ENCODE peak calls at places on chromosomes 1 and 21, in seven cellular contexts. One of them, this sample, is unnamed.

GRCh38 chr1:94727846-94728715 is 92.1 kb upstream of the SLC44A3 start:
- DNase-seq in stomach: no peak
- DNase-seq in sigmoid colon: no peak
- DNase-seq in GM12891: no peak
- DNase-seq in adrenal gland: peak; percentile 72
- DNase-seq in transverse colon: no peak
- DNase-seq in GM12892: no peak
- DNase-seq in this sample: no peak

GRCh38 chr1:44031900-44032817 is 897 bp upstream of the SLC6A9 start:
- DNase-seq in sigmoid colon: peak; percentile 49
- DNase-seq in GM12892: no peak
- DNase-seq in transverse colon: peak; percentile 58
- DNase-seq in GM12891: no peak
- DNase-seq in stomach: peak; percentile 55
- DNase-seq in adrenal gland: no peak
- DNase-seq in this sample: peak; percentile 37

GRCh38 chr1:230359992-230360391 is 66.1 kb downstream of the PGBD5 start:
- DNase-seq in transverse colon: no peak
- DNase-seq in adrenal gland: no peak
- DNase-seq in sigmoid colon: no peak
- DNase-seq in GM12892: no peak
- DNase-seq in stomach: no peak
- DNase-seq in GM12891: no peak
- DNase-seq in this sample: no peak

GRCh38 chr1:43270421-43271095 is 775 bp downstream of the TMEM125 start:
- DNase-seq in transverse colon: peak; percentile 92
- DNase-seq in GM12892: no peak
- DNase-seq in adrenal gland: peak; percentile 42
- DNase-seq in sigmoid colon: peak; percentile 50
- DNase-seq in GM12891: no peak
- DNase-seq in stomach: peak; percentile 93
- DNase-seq in this sample: no peak

GRCh38 chr1:147077523-147077922 is 94.7 kb downstream of the PRKAB2 start:
- DNase-seq in sigmoid colon: no peak
- DNase-seq in stomach: no peak
- DNase-seq in transverse colon: no peak
- DNase-seq in adrenal gland: no peak
- DNase-seq in GM12891: no peak
- DNase-seq in GM12892: no peak
- DNase-seq in this sample: no peak

GRCh38 chr1:245469006-245469405 is 314.2 kb downstream of the KIF26B start:
- DNase-seq in GM12891: no peak
- DNase-seq in transverse colon: no peak
- DNase-seq in adrenal gland: no peak
- DNase-seq in GM12892: no peak
- DNase-seq in sigmoid colon: no peak
- DNase-seq in stomach: no peak
- DNase-seq in this sample: no peak

GRCh38 chr1:50183734-50184133 is 75.0 kb downstream of the ELAVL4 start:
- DNase-seq in sigmoid colon: no peak
- DNase-seq in stomach: no peak
- DNase-seq in GM12892: no peak
- DNase-seq in GM12891: no peak
- DNase-seq in adrenal gland: no peak
- DNase-seq in transverse colon: no peak
- DNase-seq in this sample: no peak

GRCh38 chr1:30880631-30881155 is 27.9 kb downstream of the SDC3 start:
- DNase-seq in adrenal gland: no peak
- DNase-seq in transverse colon: no peak
- DNase-seq in stomach: no peak
- DNase-seq in GM12891: no peak
- DNase-seq in GM12892: no peak
- DNase-seq in sigmoid colon: no peak
- DNase-seq in this sample: no peak

GRCh38 chr1:217088521-217089221 is 365.4 kb upstream of the ESRRG start:
- DNase-seq in sigmoid colon: no peak
- DNase-seq in transverse colon: no peak
- DNase-seq in GM12892: no peak
- DNase-seq in GM12891: no peak
- DNase-seq in adrenal gland: no peak
- DNase-seq in stomach: no peak
- DNase-seq in this sample: no peak

GRCh38 chr1:66300986-66301451 is 232.9 kb upstream of the SGIP1 start:
- DNase-seq in adrenal gland: no peak
- DNase-seq in transverse colon: no peak
- DNase-seq in sigmoid colon: no peak
- DNase-seq in GM12892: no peak
- DNase-seq in stomach: no peak
- DNase-seq in GM12891: no peak
- DNase-seq in this sample: peak; percentile 66

GRCh38 chr1:169456029-169456428 is 28.8 kb upstream of the CCDC181 start:
- DNase-seq in GM12891: no peak
- DNase-seq in adrenal gland: no peak
- DNase-seq in GM12892: no peak
- DNase-seq in transverse colon: no peak
- DNase-seq in stomach: no peak
- DNase-seq in sigmoid colon: no peak
- DNase-seq in this sample: no peak

GRCh38 chr1:94697839-94698238 is 122.3 kb upstream of the SLC44A3 start:
- DNase-seq in adrenal gland: no peak
- DNase-seq in stomach: no peak
- DNase-seq in GM12891: no peak
- DNase-seq in transverse colon: no peak
- DNase-seq in sigmoid colon: no peak
- DNase-seq in GM12892: no peak
- DNase-seq in this sample: no peak

GRCh38 chr1:8415526-8416278 is 97.8 kb downstream of the SLC45A1 start:
- DNase-seq in stomach: peak; percentile 69
- DNase-seq in GM12892: no peak
- DNase-seq in GM12891: no peak
- DNase-seq in adrenal gland: no peak
- DNase-seq in sigmoid colon: no peak
- DNase-seq in transverse colon: no peak
- DNase-seq in this sample: no peak

GRCh38 chr1:173954179-173954578 is 37.1 kb upstream of the SERPINC1 start:
- DNase-seq in adrenal gland: no peak
- DNase-seq in stomach: no peak
- DNase-seq in transverse colon: no peak
- DNase-seq in sigmoid colon: no peak
- DNase-seq in GM12892: no peak
- DNase-seq in GM12891: no peak
- DNase-seq in this sample: no peak

GRCh38 chr1:1082239-1083180 is 8.4 kb upstream of the RNF223 start:
- DNase-seq in stomach: peak; percentile 24
- DNase-seq in transverse colon: peak; percentile 6
- DNase-seq in sigmoid colon: peak; percentile 66
- DNase-seq in GM12892: peak; percentile 9
- DNase-seq in GM12891: no peak
- DNase-seq in adrenal gland: no peak
- DNase-seq in this sample: no peak

GRCh38 chr21:35780983-35781382 is 279.3 kb downstream of the SETD4 start:
- DNase-seq in stomach: no peak
- DNase-seq in GM12892: no peak
- DNase-seq in transverse colon: no peak
- DNase-seq in GM12891: no peak
- DNase-seq in adrenal gland: no peak
- DNase-seq in sigmoid colon: no peak
- DNase-seq in this sample: no peak

GRCh38 chr1:201728731-201729130 is 100.2 kb upstream of the IPO9 start:
- DNase-seq in GM12892: no peak
- DNase-seq in sigmoid colon: no peak
- DNase-seq in transverse colon: no peak
- DNase-seq in adrenal gland: no peak
- DNase-seq in GM12891: no peak
- DNase-seq in stomach: no peak
- DNase-seq in this sample: no peak

GRCh38 chr1:23184203-23184602 is 15.5 kb upstream of the LUZP1 start:
- DNase-seq in sigmoid colon: no peak
- DNase-seq in GM12891: no peak
- DNase-seq in adrenal gland: no peak
- DNase-seq in GM12892: no peak
- DNase-seq in stomach: no peak
- DNase-seq in transverse colon: no peak
- DNase-seq in this sample: no peak

GRCh38 chr1:153646672-153647374 is 11.7 kb upstream of the SNAPIN start:
- DNase-seq in stomach: no peak
- DNase-seq in GM12891: no peak
- DNase-seq in sigmoid colon: no peak
- DNase-seq in GM12892: no peak
- DNase-seq in transverse colon: no peak
- DNase-seq in adrenal gland: peak; percentile 50
- DNase-seq in this sample: no peak

GRCh38 chr1:99772809-99773208 is 6.4 kb upstream of the FRRS1 start:
- DNase-seq in transverse colon: no peak
- DNase-seq in stomach: no peak
- DNase-seq in GM12892: no peak
- DNase-seq in adrenal gland: no peak
- DNase-seq in GM12891: no peak
- DNase-seq in sigmoid colon: no peak
- DNase-seq in this sample: peak; percentile 30

GRCh38 chr1:116168277-116169032 is 57.3 kb downstream of the MAB21L3 start:
- DNase-seq in transverse colon: peak; percentile 92
- DNase-seq in adrenal gland: peak; percentile 88
- DNase-seq in GM12892: peak; percentile 72
- DNase-seq in stomach: peak; percentile 88
- DNase-seq in sigmoid colon: peak; percentile 90
- DNase-seq in GM12891: peak; percentile 77
- DNase-seq in this sample: peak; percentile 86

GRCh38 chr1:172928412-172928811 is 122.3 kb downstream of the TNFSF18 start:
- DNase-seq in transverse colon: no peak
- DNase-seq in stomach: no peak
- DNase-seq in GM12892: no peak
- DNase-seq in adrenal gland: no peak
- DNase-seq in GM12891: no peak
- DNase-seq in sigmoid colon: no peak
- DNase-seq in this sample: no peak

GRCh38 chr1:109306832-109307362 is at the start of gene MYBPHL:
- DNase-seq in GM12892: no peak
- DNase-seq in sigmoid colon: peak; percentile 36
- DNase-seq in transverse colon: no peak
- DNase-seq in adrenal gland: no peak
- DNase-seq in GM12891: no peak
- DNase-seq in stomach: no peak
- DNase-seq in this sample: no peak
- TF ChIP-seq POLR2A in GM12892: no peak
- TF ChIP-seq POLR2A in sigmoid colon: no peak
- TF ChIP-seq POLR2A in transverse colon: no peak
- TF ChIP-seq POLR2A in adrenal gland: no peak
- TF ChIP-seq POLR2A in GM12891: no peak
- TF ChIP-seq POLR2A in stomach: no peak
- TF ChIP-seq POLR2A in this sample: no peak

DNA sequence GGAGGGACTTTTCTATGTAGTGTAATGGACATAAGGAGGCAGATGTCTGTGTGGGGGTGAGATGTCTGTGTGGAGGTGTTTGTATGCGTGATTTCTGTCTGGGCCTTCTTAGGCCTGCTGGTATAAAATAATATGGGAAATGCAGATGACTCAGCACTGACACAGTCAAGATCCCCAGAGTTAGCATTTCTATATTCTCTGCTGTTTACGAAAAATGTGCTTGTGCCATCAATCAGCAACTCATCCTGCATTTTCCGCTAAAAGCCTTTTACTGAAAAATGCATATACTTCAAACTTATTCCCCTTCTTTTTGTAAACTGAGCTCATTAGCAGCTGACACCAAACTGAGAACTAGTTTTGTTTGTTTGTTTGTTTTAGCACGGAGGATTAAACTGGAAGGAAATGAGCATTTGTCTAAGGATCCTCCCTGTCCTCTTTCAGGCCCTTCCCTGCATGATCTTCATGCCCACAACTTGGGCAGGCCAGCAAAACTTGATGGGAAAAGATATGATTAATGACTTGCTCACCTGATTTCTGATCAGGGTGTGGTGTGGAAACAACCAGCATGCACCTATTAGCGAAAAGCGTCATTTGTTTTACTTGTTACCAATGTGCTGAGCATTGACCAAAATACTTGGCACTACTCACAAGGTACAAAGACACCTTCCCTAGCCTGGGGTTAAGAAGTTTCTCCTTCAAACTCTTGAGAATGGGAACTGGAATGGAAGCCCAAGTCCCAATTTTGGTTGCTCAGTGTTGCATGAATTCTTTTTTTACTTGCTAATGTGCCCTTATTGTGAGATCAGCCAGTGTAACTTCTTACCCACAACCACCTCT is 77.4 kb downstream of the NDUFS5 start:
- DNase-seq in sigmoid colon: no peak
- DNase-seq in stomach: no peak
- DNase-seq in adrenal gland: peak; percentile 51
- DNase-seq in transverse colon: no peak
- DNase-seq in GM12891: no peak
- DNase-seq in GM12892: no peak
- DNase-seq in this sample: no peak
- TF ChIP-seq POLR2A in sigmoid colon: no peak
- TF ChIP-seq POLR2A in stomach: no peak
- TF ChIP-seq POLR2A in adrenal gland: no peak
- TF ChIP-seq POLR2A in transverse colon: no peak
- TF ChIP-seq POLR2A in GM12891: no peak
- TF ChIP-seq POLR2A in GM12892: no peak
- TF ChIP-seq POLR2A in this sample: no peak

GRCh38 chr1:15684468-15685283 is 556 bp downstream of the PLEKHM2 start:
- DNase-seq in adrenal gland: no peak
- DNase-seq in sigmoid colon: peak; percentile 77
- DNase-seq in GM12891: peak; percentile 49
- DNase-seq in transverse colon: peak; percentile 47
- DNase-seq in GM12892: peak; percentile 57
- DNase-seq in stomach: peak; percentile 51
- DNase-seq in this sample: peak; percentile 87

GRCh38 chr1:15683411-15684039 is 595 bp upstream of the PLEKHM2 start:
- DNase-seq in sigmoid colon: no peak
- DNase-seq in transverse colon: no peak
- DNase-seq in stomach: no peak
- DNase-seq in adrenal gland: no peak
- DNase-seq in GM12891: no peak
- DNase-seq in GM12892: no peak
- DNase-seq in this sample: no peak

GRCh38 chr1:15682886-15683410 is 1.2 kb upstream of the PLEKHM2 start:
- DNase-seq in transverse colon: no peak
- DNase-seq in sigmoid colon: no peak
- DNase-seq in GM12891: no peak
- DNase-seq in GM12892: no peak
- DNase-seq in adrenal gland: no peak
- DNase-seq in stomach: no peak
- DNase-seq in this sample: no peak

GRCh38 chr1:15685820-15686219 is 1.7 kb downstream of the PLEKHM2 start:
- DNase-seq in GM12891: no peak
- DNase-seq in sigmoid colon: no peak
- DNase-seq in stomach: no peak
- DNase-seq in transverse colon: no peak
- DNase-seq in GM12892: no peak
- DNase-seq in adrenal gland: no peak
- DNase-seq in this sample: no peak

GRCh38 chr1:15684042-15684461 is at the start of gene PLEKHM2:
- DNase-seq in GM12892: peak; percentile 85
- DNase-seq in stomach: peak; percentile 56
- DNase-seq in adrenal gland: no peak
- DNase-seq in sigmoid colon: no peak
- DNase-seq in GM12891: peak; percentile 78
- DNase-seq in transverse colon: peak; percentile 50
- DNase-seq in this sample: peak; percentile 68
- TF ChIP-seq POLR2A in GM12892: peak; percentile 76
- TF ChIP-seq POLR2A in stomach: no peak
- TF ChIP-seq POLR2A in adrenal gland: peak; percentile 53
- TF ChIP-seq POLR2A in sigmoid colon: no peak
- TF ChIP-seq POLR2A in GM12891: peak; percentile 52
- TF ChIP-seq POLR2A in transverse colon: no peak
- TF ChIP-seq POLR2A in this sample: peak; percentile 12

GRCh38 chr1:16231331-16232315 is 5.4 kb downstream of the CPLANE2 start:
- DNase-seq in sigmoid colon: no peak
- DNase-seq in adrenal gland: no peak
- DNase-seq in GM12891: no peak
- DNase-seq in GM12892: no peak
- DNase-seq in stomach: no peak
- DNase-seq in transverse colon: no peak
- DNase-seq in this sample: no peak
- TF ChIP-seq POLR2A in sigmoid colon: no peak
- TF ChIP-seq POLR2A in adrenal gland: no peak
- TF ChIP-seq POLR2A in GM12891: no peak
- TF ChIP-seq POLR2A in GM12892: no peak
- TF ChIP-seq POLR2A in stomach: no peak
- TF ChIP-seq POLR2A in transverse colon: no peak
- TF ChIP-seq POLR2A in this sample: no peak